ENCODE peak calls at places on chromosome 11, in five cellular contexts. M is bronchial epithelial cell, Y is lung, Z is mucosa of descending colon, N is pancreas. T is an unnamed sample.

GRCh38 chr11:65473275-65473860 is 25.5 kb upstream of the MALAT1 start:
- DNase-seq in M (no peak), N (no peak), Z (no peak), Y (no peak), T (no peak)

GRCh38 chr11:131691558-131692041 is 321.2 kb downstream of the NTM start:
- DNase-seq in M (peak; percentile 58), Y (no peak), N (no peak), Z (no peak), T (no peak)

GRCh38 chr11:113407163-113407562 is 19.6 kb downstream of the ANKK1 start:
- DNase-seq in M (no peak), Y (no peak), Z (no peak), N (no peak), T (no peak)

GRCh38 chr11:31817621-31818493 is 6.7 kb upstream of the PAX6 start:
- DNase-seq in Z (peak; percentile 44), M (no peak), Y (no peak), N (peak; percentile 61), T (no peak)

GRCh38 chr11:132072044-132072879 is 701.8 kb downstream of the NTM start:
- DNase-seq in Y (no peak), N (no peak), Z (no peak), M (peak; percentile 98), T (no peak)

GRCh38 chr11:120079750-120080610 is 57.9 kb downstream of the TRIM29 start:
- DNase-seq in N (peak; percentile 25), Z (peak; percentile 41), Y (no peak), M (no peak), T (no peak)

GRCh38 chr11:68206211-68206610 is 6.9 kb downstream of the KMT5B start:
- DNase-seq in M (peak; percentile 65), Y (no peak), N (no peak), Z (peak; percentile 54), T (no peak)

GRCh38 chr11:64356498-64357411 is 2.2 kb upstream of the RPS6KA4 start:
- DNase-seq in M (peak; percentile 46), Y (no peak), N (peak; percentile 50), Z (peak; percentile 50), T (peak; percentile 93)

GRCh38 chr11:72430743-72431570 is 3.4 kb downstream of the CLPB start:
- DNase-seq in Z (peak; percentile 35), N (peak; percentile 32), M (peak; percentile 52), Y (no peak), T (no peak)

GRCh38 chr11:47714554-47715081 is 551 bp downstream of the AGBL2 start:
- DNase-seq in Y (peak; percentile 29), M (peak; percentile 12), Z (peak; percentile 25), N (peak; percentile 17), T (no peak)

GRCh38 chr11:35579557-35580396 is 38.5 kb upstream of the FJX1 start:
- DNase-seq in N (no peak), Y (no peak), M (peak; percentile 90), Z (no peak), T (no peak)

GRCh38 chr11:68076371-68077042 is 37.7 kb downstream of the TCIRG1 start:
- DNase-seq in N (no peak), M (no peak), Y (no peak), Z (no peak), T (no peak)

GRCh38 chr11:82865841-82866240 is 34.4 kb downstream of the PRCP start:
- DNase-seq in N (no peak), Y (no peak), Z (no peak), M (no peak), T (no peak)

GRCh38 chr11:1205121-1205986 is 17.5 kb upstream of the MUC5B start:
- DNase-seq in M (no peak), Y (no peak), N (no peak), Z (no peak), T (peak; percentile 83)

GRCh38 chr11:99973993-99974392 is 713.1 kb upstream of the ARHGAP42 start:
- DNase-seq in M (peak; percentile 8), Y (no peak), Z (no peak), N (no peak), T (no peak)

GRCh38 chr11:45146072-45147016 is at the start of gene PRDM11:
- DNase-seq in Y (peak; percentile 71), N (peak; percentile 78), Z (peak; percentile 55), M (peak; percentile 51), T (no peak)

GRCh38 chr11:130510407-130511006 is 62.1 kb downstream of the ADAMTS15 start:
- DNase-seq in Z (peak; percentile 48), Y (no peak), N (no peak), M (no peak), T (no peak)

GRCh38 chr11:57514538-57515331 is 767 bp downstream of the SLC43A1 start:
- DNase-seq in N (peak; percentile 78), M (no peak), Y (peak; percentile 62), Z (peak; percentile 75), T (peak; percentile 80)

GRCh38 chr11:17026487-17027082 is 12.4 kb upstream of the PLEKHA7 start:
- DNase-seq in N (no peak), Y (no peak), Z (no peak), M (no peak), T (no peak)

GRCh38 chr11:46376258-46377050 is 5.0 kb upstream of the MDK start:
- DNase-seq in N (no peak), M (no peak), Z (no peak), Y (no peak), T (no peak)

GRCh38 chr11:45647329-45647728 is 18.1 kb downstream of the CHST1 start:
- DNase-seq in M (no peak), Z (no peak), Y (no peak), N (no peak), T (no peak)

GRCh38 chr11:22774716-22775115 is 54.9 kb downstream of the SVIP start:
- DNase-seq in Z (no peak), M (no peak), Y (no peak), N (no peak), T (no peak)

DNA sequence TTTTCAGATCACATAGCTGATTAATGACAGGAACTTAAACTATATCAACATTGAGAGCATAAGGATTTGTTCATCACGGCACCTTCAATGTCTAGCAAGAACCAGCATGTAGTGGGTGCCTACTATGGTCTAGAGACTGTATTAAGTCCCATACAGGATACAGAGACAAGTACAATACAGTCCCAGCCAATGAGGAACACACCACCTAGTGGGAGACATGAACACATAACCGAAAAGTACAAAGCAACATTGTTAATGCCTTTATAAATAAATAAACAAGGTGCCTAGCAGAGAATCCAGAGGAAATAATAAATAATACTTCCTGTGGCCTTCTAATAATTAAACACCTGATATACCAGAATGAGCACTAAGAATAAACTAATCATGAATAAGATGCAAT is 87.7 kb upstream of the OPCML start:
- DNase-seq in M (peak; percentile 10), N (no peak), Z (no peak), Y (no peak), T (no peak)
- TF ChIP-seq CTCF in M (peak; percentile 5), N (no peak), Z (no peak), Y (no peak), T (peak; percentile 37)

DNA sequence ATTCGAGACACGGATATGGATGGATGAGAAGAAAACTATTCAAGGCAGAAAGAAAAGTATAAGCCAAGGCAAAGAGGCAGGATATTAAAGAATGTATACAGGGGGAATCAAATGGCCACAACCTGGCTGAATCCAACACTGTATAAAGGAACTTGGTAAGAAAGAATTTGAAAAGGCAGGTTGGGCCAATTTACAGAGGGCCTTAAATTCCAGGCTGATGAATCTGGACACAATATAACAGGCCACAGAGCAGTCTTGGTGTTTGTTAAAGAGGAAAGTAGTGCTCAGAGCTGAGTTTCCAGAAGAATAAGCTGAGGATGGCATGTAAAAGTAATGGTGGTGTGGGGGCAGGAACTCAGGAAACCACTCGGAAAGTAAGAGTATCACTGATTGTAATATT is 72.3 kb upstream of the POU2AF2 start:
- DNase-seq in M (no peak), N (no peak), Z (no peak), Y (no peak), T (no peak)
- TF ChIP-seq CTCF in M (no peak), N (no peak), Z (no peak), Y (no peak), T (no peak)

GRCh38 chr11:14045417-14045816 is 82.9 kb downstream of the SPON1 start:
- DNase-seq in Y (no peak), Z (no peak), M (no peak), N (no peak), T (no peak)
- TF ChIP-seq CTCF in Y (no peak), Z (no peak), M (no peak), N (no peak), T (no peak)

GRCh38 chr11:86804871-86805415 is 4.6 kb downstream of the PRSS23 start:
- DNase-seq in Y (no peak), N (no peak), M (no peak), Z (no peak), T (no peak)

GRCh38 chr11:86803641-86804040 is 3.3 kb downstream of the PRSS23 start:
- DNase-seq in Z (no peak), N (no peak), M (peak; percentile 59), Y (no peak), T (no peak)

GRCh38 chr11:86802146-86802545 is 1.8 kb downstream of the PRSS23 start:
- DNase-seq in Z (no peak), N (no peak), M (peak; percentile 80), Y (no peak), T (no peak)

GRCh38 chr11:86802601-86803051 is 2.3 kb downstream of the PRSS23 start:
- DNase-seq in M (peak; percentile 82), Y (no peak), Z (peak; percentile 54), N (peak; percentile 35), T (no peak)

DNA sequence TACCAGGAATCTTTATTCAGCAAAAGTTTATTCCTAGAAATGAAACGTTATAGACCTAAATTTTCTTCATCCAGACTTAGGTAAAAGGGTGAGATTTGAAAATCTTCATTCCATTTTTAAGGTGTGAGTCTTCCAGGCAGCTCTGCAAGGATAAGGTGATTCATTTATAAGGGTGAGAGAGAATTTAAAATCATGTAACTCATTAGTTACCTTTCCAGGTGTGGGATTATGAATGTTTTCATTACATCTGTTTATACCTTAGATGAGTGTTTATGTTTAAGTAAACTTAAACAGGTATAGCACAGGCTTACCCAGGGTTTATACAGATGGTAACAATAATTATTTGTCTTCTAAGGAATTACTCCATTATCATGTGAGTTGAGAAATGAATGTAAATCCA is 2.8 kb downstream of the PRSS23 start:
- DNase-seq in Z (no peak), Y (no peak), N (no peak), M (peak; percentile 71), T (no peak)
- TF ChIP-seq CTCF in Z (no peak), Y (no peak), N (no peak), M (no peak), T (no peak)

DNA sequence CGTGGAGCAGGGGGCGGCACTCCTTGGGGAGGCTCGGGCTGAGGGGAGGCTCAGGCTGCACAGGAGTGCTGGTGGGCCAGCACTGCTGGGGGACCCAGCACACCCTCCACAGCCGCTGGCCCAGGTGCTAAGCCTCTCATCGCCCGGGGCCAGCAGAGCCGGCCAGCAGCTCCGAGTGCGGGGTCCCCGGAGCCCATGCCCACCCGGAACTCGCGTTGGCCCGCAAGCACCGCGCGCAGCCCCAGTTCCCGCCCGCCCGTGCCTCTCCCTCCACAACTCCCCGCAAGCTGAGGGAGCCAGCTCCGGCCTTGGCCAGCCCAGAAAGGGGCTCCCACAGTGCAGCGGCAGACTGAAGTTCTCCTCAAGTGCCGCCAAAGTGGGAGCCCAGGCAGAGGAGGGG is 2266.8 kb downstream of the LRRC4C start:
- DNase-seq in M (no peak), Z (no peak), N (no peak), Y (no peak), T (no peak)
- TF ChIP-seq CTCF in M (no peak), Z (no peak), N (no peak), Y (no peak), T (no peak)